ENCODE peak calls at places on chromosomes 16 and 17, in five cellular contexts. Z is body of pancreas, F is K562, H is tibial nerve, T is spleen. A is an unnamed sample.
A peak's percentile ranks its signal among the peaks of the same experiment; 100 is the strongest.

GRCh38 chr16:10992112-10992511 is 47.7 kb downstream of the CLEC16A start:
- DNase-seq in Z (no peak), F (no peak), T (no peak), H (no peak), A (no peak)

GRCh38 chr17:5468075-5468473 is 708 bp downstream of the DHX33 start:
- DNase-seq in Z (no peak), H (no peak), T (no peak), F (no peak), A (no peak)

GRCh38 chr16:1964046-1964505 is 550 bp downstream of the RPS2 start:
- DNase-seq in T (no peak), F (no peak), H (no peak), Z (peak; percentile 59), A (no peak)

GRCh38 chr17:57672205-57672632 is 72.9 kb downstream of the CCDC182 start:
- DNase-seq in Z (no peak), H (no peak), F (no peak), T (peak; percentile 50), A (no peak)

GRCh38 chr17:64425191-64425590 is 23.7 kb upstream of the MILR1 start:
- DNase-seq in H (no peak), Z (no peak), T (no peak), F (no peak), A (no peak)

GRCh38 chr16:80691111-80691761 is 113.2 kb downstream of the CDYL2 start:
- DNase-seq in T (no peak), Z (no peak), H (no peak), F (no peak), A (no peak)

GRCh38 chr17:28949185-28950016 is 1.9 kb downstream of the PHF12 start:
- DNase-seq in F (peak; percentile 69), Z (peak; percentile 68), H (peak; percentile 59), T (peak; percentile 95), A (no peak)

GRCh38 chr16:4801051-4801961 is 1.1 kb downstream of the ROGDI start:
- DNase-seq in T (peak; percentile 81), Z (peak; percentile 28), H (no peak), F (no peak), A (no peak)

GRCh38 chr16:19503461-19504075 is 18.3 kb downstream of the GDE1 start:
- DNase-seq in Z (no peak), F (no peak), T (no peak), H (no peak), A (no peak)

GRCh38 chr16:87145181-87146176 is 171.7 kb downstream of the C16orf95 start:
- DNase-seq in Z (no peak), H (no peak), F (peak; percentile 76), T (no peak), A (peak; percentile 84)

DNA sequence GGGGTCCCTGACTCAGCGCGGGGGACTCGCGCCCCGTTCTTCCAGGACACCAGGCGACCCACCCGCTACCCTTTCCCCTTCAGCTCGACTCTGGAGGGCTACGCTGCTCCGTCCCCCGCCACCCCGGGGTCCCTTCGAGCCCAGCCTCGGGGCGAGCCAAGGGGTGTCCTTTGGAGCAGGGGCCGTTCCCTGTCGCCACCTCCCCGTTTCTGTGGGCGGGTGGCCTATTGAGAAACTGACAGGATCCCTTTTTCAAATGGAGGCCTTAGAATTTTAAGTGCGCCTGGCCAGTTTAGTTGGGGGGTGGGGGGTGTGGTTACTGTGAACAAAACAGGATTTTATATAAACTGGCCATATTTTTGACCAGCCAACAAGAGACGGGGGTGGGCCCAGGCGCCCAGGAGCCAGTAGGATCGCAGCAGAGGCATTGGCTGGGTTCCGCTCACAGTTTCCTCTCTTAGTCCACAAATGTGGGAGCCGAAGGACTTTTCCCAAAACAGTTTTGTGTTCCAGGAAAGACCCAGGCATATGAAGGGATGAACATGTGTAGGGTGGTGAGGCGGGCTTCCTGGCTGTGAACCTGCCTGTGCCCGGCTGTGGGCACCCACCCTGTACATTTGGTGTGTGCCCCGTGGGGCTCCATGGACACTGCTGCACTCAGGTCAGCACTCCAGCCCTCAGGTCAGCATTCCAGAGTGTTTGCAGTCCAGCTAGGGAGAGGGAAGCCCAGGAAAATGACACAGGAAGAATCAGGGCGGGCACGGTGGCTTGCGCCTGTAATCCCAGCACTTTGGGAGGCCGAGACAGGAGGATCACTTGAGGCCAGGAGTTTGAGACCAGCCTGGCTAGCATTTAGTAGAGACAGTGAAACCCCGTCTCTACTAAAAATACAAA is 722 bp upstream of the TIMP2 start:
- DNase-seq in T (peak; percentile 90), F (no peak), Z (peak; percentile 65), H (peak; percentile 90), A (peak; percentile 72)
- TF ChIP-seq POLR2A in T (peak; percentile 56), F (no peak), Z (no peak), H (peak; percentile 60), A (no peak)

DNA sequence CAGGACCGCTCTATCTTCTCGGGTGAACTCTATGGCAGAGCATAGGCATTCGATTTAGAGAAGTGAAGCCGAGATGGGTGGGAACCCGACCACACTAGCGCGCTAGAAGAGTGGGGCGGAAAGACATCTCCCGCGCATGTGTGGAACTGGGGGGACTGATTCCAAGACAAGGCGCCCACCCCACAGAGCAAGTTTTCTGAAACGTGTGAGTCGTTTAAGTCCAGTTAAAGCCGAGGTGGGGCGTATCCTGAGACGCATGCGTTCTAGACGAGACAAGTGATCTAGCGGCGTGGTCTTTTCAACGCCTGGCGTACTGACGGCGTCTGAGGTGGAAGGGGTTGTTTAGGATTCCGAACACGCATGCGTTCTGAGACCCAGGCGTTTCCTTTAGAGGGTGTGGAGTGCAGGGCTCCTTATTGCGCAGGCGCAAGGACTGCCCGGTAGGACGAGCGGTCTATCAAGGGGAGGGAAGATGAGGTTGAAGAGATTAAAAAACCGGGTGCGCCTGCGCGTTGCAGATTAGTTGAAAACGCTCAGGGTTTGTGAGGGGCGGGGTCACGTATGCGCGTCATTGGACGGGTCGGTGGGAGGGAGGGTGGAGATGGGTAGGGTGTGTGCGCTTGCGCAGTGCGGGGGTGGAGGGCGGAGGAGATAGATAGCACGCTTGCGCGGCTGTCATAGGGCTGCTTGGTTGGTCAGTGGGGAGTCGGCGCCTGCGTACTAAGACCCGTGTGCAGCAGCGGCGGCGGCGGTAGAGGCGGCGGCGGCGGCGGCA is at the start of gene EIF5A:
- DNase-seq in H (peak; percentile 99), F (peak; percentile 91), T (peak; percentile 100), Z (peak; percentile 100), A (peak; percentile 99)
- TF ChIP-seq POLR2A in H (peak; percentile 92), F (peak; percentile 83), T (peak; percentile 94), Z (peak; percentile 92), A (peak; percentile 55)

DNA sequence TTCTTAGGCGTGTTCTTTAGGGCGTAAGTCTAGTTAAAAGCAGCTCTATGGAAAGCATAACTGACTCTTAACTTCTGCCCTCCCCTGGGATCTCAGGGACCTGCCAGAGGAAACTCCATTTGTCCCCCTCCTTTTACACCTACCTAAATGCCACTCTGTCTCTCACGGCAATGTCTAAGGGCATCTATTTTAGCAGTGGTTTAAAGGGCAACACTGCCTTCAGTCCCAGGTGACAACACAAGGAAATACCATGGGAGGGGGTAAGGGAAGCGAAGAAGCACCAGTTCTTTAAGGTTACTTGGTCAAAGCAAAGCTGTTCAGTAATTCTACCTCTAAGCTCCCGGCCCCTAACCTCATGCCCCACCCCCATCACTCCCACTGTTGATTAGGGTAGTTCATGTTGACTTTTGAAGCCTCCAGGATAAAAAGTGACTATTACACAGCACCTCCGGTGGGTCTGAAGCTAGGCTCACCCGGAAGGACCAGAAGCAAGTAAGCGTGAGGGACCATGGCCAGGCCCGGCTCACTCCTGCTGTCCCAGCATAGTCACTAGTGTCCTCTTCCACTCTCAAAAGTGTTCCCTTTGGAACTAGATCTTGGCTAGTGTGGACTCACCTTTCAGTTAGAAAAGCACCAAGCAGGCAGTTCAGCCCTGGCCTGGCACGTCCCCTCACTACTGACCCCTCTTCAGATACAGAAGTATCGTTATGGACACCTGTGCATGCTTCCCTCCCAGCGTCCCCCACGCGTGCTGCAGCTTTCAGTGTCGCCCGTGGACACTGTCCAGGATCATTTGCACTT is 47.0 kb downstream of the CYTH1 start:
- DNase-seq in F (no peak), T (peak; percentile 72), H (no peak), Z (peak; percentile 42), A (no peak)
- TF ChIP-seq POLR2A in F (no peak), T (no peak), H (no peak), Z (no peak), A (no peak)

GRCh38 chr16:68843482-68844210 is at the start of gene TANGO6:
- DNase-seq in Z (peak; percentile 90), T (peak; percentile 96), F (peak; percentile 86), H (peak; percentile 75), A (peak; percentile 77)
- TF ChIP-seq POLR2A in Z (peak; percentile 89), T (no peak), F (peak; percentile 92), H (peak; percentile 43), A (peak; percentile 88)

DNA sequence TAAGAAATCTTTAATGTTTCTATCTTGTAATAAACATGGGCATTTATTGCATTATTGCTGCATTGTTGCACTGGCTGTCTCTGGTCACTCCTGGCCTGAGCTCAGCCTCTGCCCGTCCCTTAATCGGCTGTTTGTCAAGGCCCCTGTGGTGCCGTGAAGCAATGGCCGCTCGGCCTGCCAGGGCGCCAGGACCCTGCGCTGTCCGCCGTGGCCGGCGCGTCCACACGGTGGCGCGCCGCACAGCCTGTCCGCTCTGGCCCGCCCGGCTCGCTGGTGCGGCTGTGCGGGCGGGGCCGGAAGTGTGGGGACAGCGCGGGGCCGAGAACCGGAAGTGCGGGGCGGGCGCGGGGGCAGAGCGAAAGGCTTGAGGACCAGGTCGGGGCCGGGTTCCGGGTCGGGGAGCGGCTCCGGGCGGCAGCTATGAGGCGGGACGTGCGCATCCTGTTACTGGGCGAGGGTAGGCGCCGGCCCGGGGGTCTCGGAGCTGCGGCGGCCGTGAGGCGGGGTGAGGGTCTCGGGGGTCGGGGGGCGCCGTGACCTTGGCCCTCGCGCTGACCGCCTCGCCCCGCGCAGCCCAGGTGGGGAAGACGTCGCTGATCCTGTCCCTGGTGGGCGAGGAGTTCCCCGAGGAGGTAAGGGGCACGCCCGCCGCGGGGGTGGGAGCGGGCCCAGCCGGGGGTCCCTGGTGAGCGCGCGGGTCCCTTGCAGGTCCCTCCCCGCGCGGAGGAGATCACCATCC is at the start of gene RHOT2:
- DNase-seq in H (peak; percentile 82), T (peak; percentile 99), Z (peak; percentile 94), F (peak; percentile 90), A (peak; percentile 95)
- TF ChIP-seq POLR2A in H (peak; percentile 72), T (no peak), Z (peak; percentile 56), F (peak; percentile 80), A (peak; percentile 81)

GRCh38 chr17:45430006-45430737 is 2.5 kb downstream of the ARHGAP27 start:
- DNase-seq in Z (no peak), F (no peak), H (no peak), T (peak; percentile 84), A (no peak)

GRCh38 chr17:45433136-45433535 is 466 bp upstream of the ARHGAP27 start:
- DNase-seq in Z (no peak), H (no peak), T (no peak), F (no peak), A (no peak)

GRCh38 chr17:45432405-45433113 is at the start of gene ARHGAP27:
- DNase-seq in H (no peak), T (peak; percentile 94), F (no peak), Z (peak; percentile 35), A (no peak)

GRCh38 chr17:45430738-45431530 is 1.7 kb downstream of the ARHGAP27 start:
- DNase-seq in Z (peak; percentile 70), F (no peak), H (no peak), T (peak; percentile 89), A (no peak)

GRCh38 chr17:45431531-45432404 is 902 bp downstream of the ARHGAP27 start:
- DNase-seq in H (no peak), F (peak; percentile 93), T (peak; percentile 96), Z (peak; percentile 78), A (peak; percentile 100)
- TF ChIP-seq POLR2A in H (no peak), F (no peak), T (no peak), Z (peak; percentile 46), A (peak; percentile 39)

GRCh38 chr16:13312063-13312462 is 410.7 kb downstream of the SHISA9 start:
- DNase-seq in Z (no peak), H (no peak), F (no peak), T (no peak), A (no peak)
- TF ChIP-seq POLR2A in Z (no peak), H (no peak), F (no peak), T (no peak), A (no peak)

GRCh38 chr17:82449136-82449882 is 1.2 kb downstream of the CYBC1 start:
- DNase-seq in H (no peak), T (peak; percentile 96), Z (no peak), F (no peak), A (no peak)
- TF ChIP-seq POLR2A in H (no peak), T (peak; percentile 67), Z (no peak), F (no peak), A (peak; percentile 2)

A was measured in H54.